ENCODE peak calls at places on chromosomes 6 and 20, in six cellular contexts. T is CD4-positive, CD25-positive, alpha-beta regulatory T cell; B is gastrocnemius medialis; Z is mesendoderm; L is esophagus squamous epithelium; O is effector memory CD4-positive, alpha-beta T cell. J is an unnamed sample. For H3K4me1, the result is how much of the 10 kb centered on the place peaks cover.

GRCh38 chr20:48652961-48653705 is 174.7 kb downstream of the PREX1 start:
- DNase-seq in T (no peak), B (no peak), Z (no peak), L (no peak), O (no peak), J (no peak)

GRCh38 chr6:129539032-129539431 is 170.9 kb downstream of the ARHGAP18 start:
- DNase-seq in T (no peak), B (no peak), Z (no peak), L (no peak), O (no peak), J (no peak)

GRCh38 chr6:4441981-4442434 is 306.6 kb upstream of the ECI2 start:
- DNase-seq in T (no peak), B (no peak), Z (no peak), L (no peak), O (no peak), J (no peak)

GRCh38 chr20:1934162-1934561 is 39.0 kb downstream of the SIRPA start:
- DNase-seq in T (no peak), B (no peak), Z (no peak), L (no peak), O (no peak), J (no peak)

GRCh38 chr6:7761047-7761446 is 35.1 kb downstream of the BMP6 start:
- DNase-seq in T (no peak), B (no peak), Z (no peak), L (no peak), O (no peak), J (no peak)

GRCh38 chr6:69593706-69594105 is 203.1 kb downstream of the LMBRD1 start:
- DNase-seq in T (no peak), B (no peak), Z (no peak), L (no peak), O (no peak), J (no peak)

GRCh38 chr6:104630522-104630921 is 229.2 kb downstream of the HACE1 start:
- DNase-seq in T (no peak), B (no peak), Z (peak), L (no peak), O (no peak), J (no peak)

GRCh38 chr6:10852281-10852965 is 14.1 kb upstream of the MAK start:
- DNase-seq in T (no peak), B (no peak), Z (no peak), L (no peak), O (no peak), J (no peak)

GRCh38 chr6:53067307-53067706 is 2.1 kb downstream of the FBXO9 start:
- DNase-seq in T (no peak), B (no peak), Z (no peak), L (no peak), O (no peak), J (no peak)

GRCh38 chr6:126040826-126041225 is 54.5 kb downstream of the TRMT11 start:
- DNase-seq in T (no peak), B (no peak), Z (no peak), L (no peak), O (no peak), J (no peak)

GRCh38 chr6:116290799-116291198 is 11.1 kb upstream of the TSPYL1 start:
- DNase-seq in T (no peak), B (no peak), Z (no peak), L (no peak), O (no peak), J (no peak)

GRCh38 chr6:73382462-73383113 is 12.0 kb upstream of the DDX43 start:
- DNase-seq in T (no peak), B (no peak), Z (peak), L (no peak), O (no peak), J (no peak)

GRCh38 chr6:88519227-88520019 is 353.3 kb upstream of the CNR1 start:
- DNase-seq in T (no peak), B (no peak), Z (peak), L (no peak), O (no peak), J (no peak)

GRCh38 chr6:17159240-17159639 is 57.4 kb downstream of the STMND1 start:
- DNase-seq in T (no peak), B (no peak), Z (no peak), L (no peak), O (no peak), J (no peak)

GRCh38 chr6:34074064-34074739 is 71.7 kb downstream of the GRM4 start:
- DNase-seq in T (no peak), B (no peak), Z (peak), L (no peak), O (no peak), J (no peak)

GRCh38 chr20:54123587-54124180 is 50.1 kb downstream of the CYP24A1 start:
- DNase-seq in T (no peak), B (no peak), Z (peak), L (no peak), O (no peak), J (no peak)

GRCh38 chr6:119284861-119285521 is 64.6 kb downstream of the MAN1A1 start:
- DNase-seq in T (peak), B (no peak), Z (peak), L (no peak), O (no peak), J (no peak)

GRCh38 chr20:24522452-24523330 is 53.3 kb downstream of the SYNDIG1 start:
- DNase-seq in T (no peak), B (no peak), Z (no peak), L (no peak), O (no peak), J (no peak)

GRCh38 chr6:127858992-127859391 is 41.9 kb downstream of the THEMIS start:
- DNase-seq in T (no peak), B (no peak), Z (no peak), L (no peak), O (no peak), J (no peak)

GRCh38 chr6:121055572-121056163 is 278.6 kb downstream of the TBC1D32 start:
- DNase-seq in T (peak), B (no peak), Z (peak), L (no peak), O (no peak), J (no peak)

GRCh38 chr20:15496501-15497039 is 1076.7 kb downstream of the KIF16B start:
- DNase-seq in T (no peak), B (no peak), Z (peak), L (no peak), O (no peak), J (no peak)

GRCh38 chr20:35226126-35226774 is at the start of gene MMP24:
- DNase-seq in T (no peak), B (no peak), Z (peak), L (no peak), O (no peak), J (no peak)

GRCh38 chr20:14445310-14445709 is 107.9 kb upstream of the FLRT3 start:
- DNase-seq in T (no peak), B (no peak), Z (no peak), L (no peak), O (no peak), J (no peak)

GRCh38 chr6:95228636-95229035 is 348.7 kb upstream of the MANEA start:
- DNase-seq in T (no peak), B (no peak), Z (peak), L (no peak), O (no peak), J (no peak)
- H3K4me1 ChIP-seq in T (under half), B (under half), Z (under half), L (under half), O (under half), J (under half)

DNA sequence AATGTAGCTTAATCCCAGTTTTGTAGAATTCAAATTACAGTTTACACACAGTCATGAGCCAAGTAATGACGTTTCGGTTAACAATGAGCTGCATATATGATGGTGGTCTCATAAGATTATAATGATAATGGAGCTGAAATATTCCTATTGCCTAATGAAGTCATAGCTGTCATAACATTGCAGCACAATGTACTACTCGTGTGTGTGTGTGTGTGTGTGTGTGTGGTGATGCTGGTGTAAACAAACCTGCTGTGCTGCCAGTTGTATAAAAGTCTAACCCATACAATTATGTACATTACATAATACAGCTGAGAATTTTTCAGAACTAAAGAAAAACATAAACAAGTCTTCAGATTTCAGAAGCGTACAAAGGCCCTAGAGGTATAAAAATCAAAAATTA is 66.7 kb upstream of the ARID1B start:
- DNase-seq in T (no peak), B (no peak), Z (no peak), L (no peak), O (no peak), J (no peak)
- H3K4me1 ChIP-seq in T (under half), B (under half), Z (under half), L (under half), O (under half), J (under half)

DNA sequence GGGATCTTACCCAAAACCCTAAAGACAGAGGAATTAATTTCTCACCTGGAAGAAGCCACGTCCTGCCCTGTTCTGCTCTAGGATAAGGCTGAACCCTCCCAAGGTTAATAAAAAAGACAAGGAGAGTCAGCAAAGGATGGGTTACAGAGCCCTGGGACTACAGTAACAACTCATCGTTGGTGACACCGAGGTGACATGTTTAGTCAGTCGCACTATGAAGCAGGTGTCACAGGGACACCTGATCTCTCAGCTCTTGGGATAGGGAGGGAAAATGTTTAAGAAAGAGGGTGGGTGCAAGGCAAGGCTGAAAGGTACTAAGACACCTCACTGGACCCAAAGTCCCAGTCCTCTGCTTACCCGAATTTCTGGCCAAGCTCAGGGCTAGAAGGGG is 598 bp downstream of the MOCS1 start:
- DNase-seq in T (no peak), B (no peak), Z (peak), L (no peak), O (no peak), J (no peak)
- H3K4me1 ChIP-seq in T (under half), B (half or more), Z (under half), L (under half), O (under half), J (half or more)

DNA sequence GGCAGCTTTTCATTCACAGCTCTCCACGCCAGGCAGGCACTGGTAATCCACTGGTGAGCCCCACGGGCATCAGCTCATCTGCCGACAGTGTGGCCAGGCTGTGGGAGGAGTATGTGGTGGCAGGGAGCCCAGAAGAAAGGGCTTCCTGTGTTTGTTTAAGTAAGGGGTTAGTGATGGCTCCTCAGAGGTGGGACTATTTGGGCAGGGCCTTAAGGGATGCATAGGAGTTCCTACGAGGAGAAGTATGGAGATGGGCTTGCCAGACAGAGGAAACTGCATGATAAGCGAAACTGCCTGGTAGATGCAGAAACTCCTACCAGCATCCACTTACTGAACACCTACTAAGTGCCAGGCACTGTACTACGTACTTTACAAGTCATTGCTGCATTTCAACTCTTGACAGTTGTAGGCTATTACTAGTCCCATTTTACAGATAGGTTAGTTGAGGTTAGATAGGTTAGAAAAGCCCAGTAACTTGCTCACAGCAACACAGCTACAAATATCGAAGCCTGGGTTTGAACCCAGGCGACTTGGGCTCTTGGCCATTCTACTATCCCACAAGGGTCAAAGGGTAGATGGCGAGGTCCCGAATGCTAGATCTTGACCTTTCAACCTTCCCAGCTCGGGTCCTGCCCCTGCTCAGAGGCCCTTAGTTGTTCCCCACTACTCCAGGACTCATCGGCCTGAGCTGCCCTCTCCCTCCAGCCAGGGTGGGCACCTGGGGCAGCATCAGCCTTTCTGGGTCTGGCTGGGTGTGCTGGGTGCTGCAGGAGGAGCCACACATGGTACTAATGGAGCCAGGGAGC is 55.1 kb downstream of the CEBPB start:
- DNase-seq in T (no peak), B (no peak), Z (no peak), L (no peak), O (no peak), J (no peak)
- H3K4me1 ChIP-seq in T (under half), B (under half), Z (under half), L (half or more), O (under half), J (under half)